ENCODE peak calls at places on chromosomes 12 and 14, in seven cellular contexts. K is heart left ventricle, V is lower lobe of right lung, U is Peyer's patch, E is WTC11, J is type B pancreatic cell, W is stomach. T is an unnamed sample.

GRCh38 chr12:76768566-76768965 is 4.7 kb downstream of the ZDHHC17 start:
- DNase-seq in K (no peak), V (no peak), U (no peak), E (no peak), J (no peak), W (no peak), T (no peak)

GRCh38 chr12:12133259-12133658 is 62.5 kb downstream of the BCL2L14 start:
- DNase-seq in K (no peak), V (no peak), U (no peak), E (no peak), J (no peak), W (no peak), T (no peak)

GRCh38 chr12:52585951-52586350 is 12.3 kb upstream of the KRT74 start:
- DNase-seq in K (no peak), V (no peak), U (no peak), E (no peak), J (no peak), W (no peak), T (no peak)

GRCh38 chr14:75084513-75084912 is 15.1 kb downstream of the ZC2HC1C start:
- DNase-seq in K (no peak), V (no peak), U (no peak), E (no peak), J (no peak), W (no peak), T (no peak)

GRCh38 chr12:120468846-120469449 is 600 bp downstream of the SRSF9 start:
- DNase-seq in K (no peak), V (peak), U (peak), E (no peak), J (peak), W (peak), T (peak)

GRCh38 chr14:79144891-79145290 is 974.7 kb downstream of the NRXN3 start:
- DNase-seq in K (no peak), V (no peak), U (no peak), E (no peak), J (no peak), W (no peak), T (no peak)

GRCh38 chr14:22770481-22771187 is 4.1 kb downstream of the OXA1L start:
- DNase-seq in K (no peak), V (no peak), U (no peak), E (no peak), J (no peak), W (no peak), T (no peak)

GRCh38 chr12:124543052-124543590 is 24.3 kb downstream of the NCOR2 start:
- DNase-seq in K (no peak), V (no peak), U (no peak), E (no peak), J (no peak), W (no peak), T (peak)

GRCh38 chr14:69261761-69262331 is 1.9 kb downstream of the GALNT16 start:
- DNase-seq in K (peak), V (no peak), U (peak), E (no peak), J (no peak), W (no peak), T (peak)

GRCh38 chr14:92670177-92670576 is 78.2 kb downstream of the LGMN start:
- DNase-seq in K (no peak), V (peak), U (no peak), E (no peak), J (no peak), W (no peak), T (no peak)
- TF ChIP-seq CTCF in K (no peak), V (no peak), U (no peak), E (no peak), J (no peak), W (no peak), T (no peak)

DNA sequence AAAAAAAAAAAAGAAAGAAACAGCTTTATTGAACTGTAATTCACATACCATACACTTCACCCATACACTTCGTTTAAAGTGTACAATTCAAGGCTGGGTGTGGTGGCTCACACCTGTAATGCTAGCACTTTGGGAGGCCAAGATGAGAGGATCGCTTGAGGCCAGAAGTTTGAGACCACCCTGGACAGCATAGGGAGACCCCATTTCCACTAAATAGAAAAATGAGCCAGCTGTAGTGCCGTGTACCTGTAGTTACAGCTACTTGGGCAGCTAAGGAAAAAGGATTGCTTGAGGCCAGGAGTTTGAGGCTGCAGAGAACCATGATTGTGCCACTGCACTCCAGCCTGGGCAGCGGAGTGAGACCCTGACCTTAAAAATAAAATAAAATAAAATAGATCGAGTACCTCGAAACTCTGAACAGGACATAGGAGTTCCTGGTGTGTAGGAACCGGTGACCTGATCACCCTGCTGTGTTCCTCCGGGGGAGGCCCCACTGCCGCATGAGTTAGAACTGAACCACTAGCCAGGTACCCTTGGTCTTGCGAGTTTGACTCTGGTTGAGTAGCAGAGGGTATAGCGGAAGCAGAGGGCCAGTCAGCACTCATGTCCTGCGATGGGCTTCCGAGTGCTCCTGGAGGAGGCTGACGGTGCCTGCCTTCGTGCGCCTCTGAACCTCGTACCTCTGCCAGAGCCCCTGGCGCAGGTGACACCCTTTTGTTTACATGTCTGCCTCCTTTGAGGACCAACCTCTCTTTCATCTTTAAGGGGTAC is 80.0 kb downstream of the B4GALNT3 start:
- DNase-seq in K (no peak), V (no peak), U (no peak), E (no peak), J (no peak), W (no peak), T (no peak)
- TF ChIP-seq CTCF in K (no peak), V (no peak), U (peak), E (no peak), J (no peak), W (no peak), T (no peak)

DNA sequence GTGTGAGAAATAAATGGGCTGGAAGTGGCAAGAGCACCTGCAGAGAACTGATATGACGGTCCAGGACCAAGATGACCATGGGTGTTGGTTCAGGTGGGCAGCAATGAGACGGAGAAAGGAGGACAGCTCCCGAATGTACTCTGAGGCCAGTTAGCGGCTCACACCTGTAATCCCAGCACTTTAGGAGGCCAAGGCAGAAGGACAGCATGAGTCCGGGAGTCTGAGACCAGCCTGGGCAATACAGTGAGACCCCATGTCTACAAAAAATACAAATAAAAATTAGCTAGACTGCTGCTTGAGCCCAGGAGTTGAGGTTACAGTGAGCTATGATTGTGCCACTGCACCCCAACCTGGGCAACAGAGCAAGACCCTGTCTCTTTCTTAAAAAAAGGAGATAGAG is 60.1 kb downstream of the FOXN3 start:
- DNase-seq in K (no peak), V (no peak), U (no peak), E (no peak), J (no peak), W (no peak), T (no peak)
- TF ChIP-seq CTCF in K (no peak), V (no peak), U (no peak), E (no peak), J (no peak), W (no peak), T (no peak)

GRCh38 chr12:79366374-79366773 is 324.4 kb downstream of the PAWR start:
- DNase-seq in K (no peak), V (no peak), U (no peak), E (no peak), J (no peak), W (no peak), T (no peak)

GRCh38 chr12:79360269-79360668 is 330.5 kb downstream of the PAWR start:
- DNase-seq in K (no peak), V (no peak), U (no peak), E (no peak), J (no peak), W (no peak), T (no peak)

GRCh38 chr12:79360936-79361335 is 329.8 kb downstream of the PAWR start:
- DNase-seq in K (no peak), V (no peak), U (no peak), E (no peak), J (no peak), W (no peak), T (no peak)

GRCh38 chr12:79367016-79367575 is 323.7 kb downstream of the PAWR start:
- DNase-seq in K (no peak), V (no peak), U (no peak), E (no peak), J (no peak), W (no peak), T (no peak)

GRCh38 chr12:79364197-79364596 is 326.6 kb downstream of the PAWR start:
- DNase-seq in K (no peak), V (no peak), U (no peak), E (no peak), J (no peak), W (no peak), T (no peak)
- TF ChIP-seq CTCF in K (no peak), V (no peak), U (no peak), E (no peak), J (no peak), W (no peak), T (no peak)

GRCh38 chr14:30569216-30569902 is 10.4 kb downstream of the G2E3 start:
- DNase-seq in K (no peak), V (no peak), U (no peak), E (no peak), J (no peak), W (no peak), T (no peak)
- TF ChIP-seq CTCF in K (no peak), V (no peak), U (no peak), E (no peak), J (no peak), W (no peak), T (no peak)

GRCh38 chr12:112823582-112824149 is 32.1 kb downstream of the RPH3A start:
- DNase-seq in K (no peak), V (no peak), U (no peak), E (no peak), J (peak), W (no peak), T (no peak)
- TF ChIP-seq CTCF in K (no peak), V (no peak), U (no peak), E (no peak), J (peak), W (no peak), T (peak)

GRCh38 chr14:99148861-99149610 is 123.0 kb downstream of the BCL11B start:
- DNase-seq in K (no peak), V (no peak), U (no peak), E (no peak), J (peak), W (peak), T (no peak)

GRCh38 chr14:99146991-99147740 is 124.8 kb downstream of the BCL11B start:
- DNase-seq in K (no peak), V (no peak), U (no peak), E (no peak), J (peak), W (peak), T (no peak)

GRCh38 chr14:99145307-99145706 is 126.7 kb downstream of the BCL11B start:
- DNase-seq in K (no peak), V (no peak), U (no peak), E (no peak), J (no peak), W (no peak), T (no peak)

GRCh38 chr14:99148131-99148530 is 123.9 kb downstream of the BCL11B start:
- DNase-seq in K (no peak), V (no peak), U (no peak), E (no peak), J (no peak), W (peak), T (no peak)

GRCh38 chr14:99150236-99150635 is 121.8 kb downstream of the BCL11B start:
- DNase-seq in K (no peak), V (no peak), U (no peak), E (no peak), J (peak), W (no peak), T (no peak)
- TF ChIP-seq CTCF in K (no peak), V (no peak), U (no peak), E (no peak), J (no peak), W (no peak), T (no peak)

GRCh38 chr14:91996951-91997371 is 42.9 kb downstream of the TRIP11 start:
- DNase-seq in K (no peak), V (no peak), U (no peak), E (no peak), J (no peak), W (no peak), T (no peak)
- TF ChIP-seq CTCF in K (peak), V (peak), U (peak), E (no peak), J (peak), W (peak), T (peak)

GRCh38 chr12:71551529-71551928 is 111.9 kb downstream of the LGR5 start:
- DNase-seq in K (no peak), V (no peak), U (no peak), E (no peak), J (no peak), W (no peak), T (no peak)
- TF ChIP-seq CTCF in K (peak), V (no peak), U (peak), E (no peak), J (peak), W (no peak), T (no peak)